ENCODE peak calls at places on chromosomes 3 and 15, in four cellular contexts. L is transverse colon, Q is RWPE1, F is H1. E is an unnamed sample.

GRCh38 chr3:195715583-195716266 is 5.1 kb upstream of the MUC20 start:
- DNase-seq in Q (peak), F (no peak), L (peak), E (peak)

GRCh38 chr15:65405793-65406192 is 17.0 kb downstream of the IGDCC4 start:
- DNase-seq in L (no peak), F (no peak), Q (no peak), E (no peak)

GRCh38 chr15:87752250-87752951 is 504.1 kb downstream of the NTRK3 start:
- DNase-seq in F (no peak), Q (peak), L (no peak), E (peak)

GRCh38 chr3:12522721-12523120 is 22.6 kb downstream of the MKRN2OS start:
- DNase-seq in F (no peak), Q (no peak), L (no peak), E (no peak)

GRCh38 chr3:194098036-194098871 is 37.7 kb upstream of the HES1 start:
- DNase-seq in L (no peak), Q (no peak), F (no peak), E (no peak)

GRCh38 chr3:139307072-139307491 is 36.7 kb upstream of the MRPS22 start:
- DNase-seq in Q (no peak), L (no peak), F (no peak), E (no peak)

GRCh38 chr3:72185549-72186484 is 400.9 kb upstream of the PROK2 start:
- DNase-seq in Q (peak), L (no peak), F (no peak), E (no peak)

GRCh38 chr15:101315736-101316135 is 20.7 kb upstream of the SNRPA1 start:
- DNase-seq in Q (no peak), L (no peak), F (no peak), E (no peak)

GRCh38 chr15:25543156-25543555 is 104.3 kb upstream of the UBE3A start:
- DNase-seq in L (peak), F (no peak), Q (no peak), E (no peak)
- TF ChIP-seq CTCF in L (no peak), F (no peak), Q (no peak), E (no peak)

GRCh38 chr3:94171954-94172353 is 109.1 kb downstream of the NSUN3 start:
- DNase-seq in Q (no peak), L (no peak), F (no peak), E (no peak)
- TF ChIP-seq CTCF in Q (no peak), L (no peak), F (no peak), E (no peak)

DNA sequence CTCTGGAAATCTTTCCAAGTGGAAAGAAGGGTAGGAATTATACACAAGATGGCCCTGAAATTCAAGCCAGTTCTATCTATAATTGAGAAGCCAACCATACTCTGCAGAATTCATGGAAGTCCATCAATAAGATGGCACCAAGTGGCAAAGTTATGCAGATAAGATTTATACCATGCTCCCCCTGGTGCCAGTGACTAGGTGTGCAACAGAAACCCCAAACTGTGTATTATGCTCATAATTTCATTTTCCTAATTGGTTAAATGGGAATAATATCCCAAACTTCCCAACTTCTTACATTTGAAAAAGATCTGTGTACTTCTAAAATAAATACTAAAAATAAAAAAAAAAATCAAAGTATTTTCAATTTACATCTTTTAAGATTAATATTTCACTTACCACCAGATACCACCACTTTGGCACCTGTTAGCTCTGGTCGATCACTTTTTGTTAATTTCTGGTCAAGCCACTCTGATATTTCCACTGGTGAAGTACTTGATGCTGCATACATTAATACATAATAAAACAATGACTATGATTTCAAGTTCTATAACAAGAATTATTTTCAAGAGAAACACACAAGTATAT is 25.9 kb downstream of the ETFA start:
- DNase-seq in F (no peak), L (no peak), Q (peak), E (peak)
- TF ChIP-seq CTCF in F (peak), L (peak), Q (peak), E (peak)

DNA sequence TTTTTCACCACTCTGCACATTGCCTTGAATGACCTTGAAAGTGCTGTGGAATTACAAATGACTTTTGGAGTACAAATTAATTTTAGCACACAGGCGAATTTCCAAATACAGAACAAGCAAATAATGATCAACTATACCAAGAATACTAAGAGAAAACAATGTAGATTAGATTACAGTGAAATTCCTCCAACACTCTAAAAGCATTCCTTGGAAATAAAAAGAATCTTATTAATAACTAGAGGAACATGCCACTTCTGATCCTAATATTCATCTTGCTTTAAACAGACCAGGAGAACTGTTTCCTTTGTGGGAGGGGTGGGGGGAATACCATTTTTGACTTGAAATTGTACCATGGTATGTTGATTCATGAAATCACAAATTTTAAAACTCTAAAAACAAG is 167.5 kb downstream of the SUCLG2 start:
- DNase-seq in F (no peak), L (no peak), Q (no peak), E (no peak)
- TF ChIP-seq CTCF in F (no peak), L (no peak), Q (no peak), E (no peak)

DNA sequence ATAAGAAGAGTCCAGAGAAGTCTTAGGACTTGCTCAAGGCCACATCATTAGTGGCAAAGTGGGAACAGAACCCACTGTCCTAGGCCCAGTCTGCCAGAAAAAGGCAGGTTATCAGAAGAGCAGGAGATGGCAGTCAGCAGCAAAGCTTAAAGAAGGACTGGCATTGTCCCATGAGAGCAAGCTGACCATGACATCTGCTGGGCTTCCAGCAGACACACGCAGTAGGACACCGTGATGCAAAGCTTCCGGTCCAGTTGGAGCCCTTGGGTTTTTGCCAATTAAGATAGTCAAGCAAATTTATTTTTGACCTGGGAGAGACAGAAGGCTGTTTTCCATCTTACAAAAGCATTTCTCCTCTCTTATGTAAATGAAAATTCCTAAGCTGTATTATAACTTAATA is 42.1 kb downstream of the ZBTB38 start:
- DNase-seq in Q (no peak), L (peak), F (no peak), E (no peak)
- TF ChIP-seq CTCF in Q (no peak), L (no peak), F (no peak), E (no peak)

E was measured in Calu3.